ENCODE peak calls at places on chromosome 17, in ten cellular contexts. Q, B, M, X, V, C, L, T, A and W are unnamed samples.

GRCh38 chr17:30137158-30137557 is 20.5 kb downstream of the NSRP1 start:
- DNase-seq in X (no peak), T (no peak), Q (no peak), V (no peak), M (no peak), B (no peak), A (no peak), C (no peak), L (no peak), W (no peak)

GRCh38 chr17:75178453-75178852 is 4.3 kb downstream of the SUMO2 start:
- DNase-seq in V (no peak), X (no peak), L (no peak), C (no peak), B (peak), Q (no peak), A (no peak), M (no peak), T (no peak), W (peak)

GRCh38 chr17:56973520-56973919 is 4.4 kb upstream of the SCPEP1 start:
- DNase-seq in C (no peak), L (no peak), Q (peak), V (no peak), A (no peak), X (no peak), M (no peak), B (no peak), T (no peak), W (no peak)

GRCh38 chr17:60664022-60664421 is 13.6 kb upstream of the BCAS3 start:
- DNase-seq in B (no peak), M (no peak), A (no peak), C (no peak), V (no peak), T (no peak), Q (peak), X (no peak), L (no peak), W (no peak)

GRCh38 chr17:56244268-56244890 is 91.1 kb downstream of the ANKFN1 start:
- DNase-seq in T (no peak), C (no peak), X (no peak), A (no peak), B (no peak), V (peak), L (no peak), M (no peak), Q (no peak), W (no peak)

GRCh38 chr17:1111599-1112443 is 68.0 kb downstream of the ABR start:
- DNase-seq in M (no peak), C (no peak), X (no peak), B (peak), L (peak), A (no peak), T (no peak), Q (no peak), V (no peak), W (no peak)

GRCh38 chr17:4947010-4947410 is 1.3 kb downstream of the PFN1 start:
- DNase-seq in L (peak), B (no peak), X (no peak), V (no peak), C (peak), A (no peak), Q (no peak), T (no peak), M (no peak), W (no peak)

GRCh38 chr17:41308251-41308917 is 725 bp downstream of the KRTAP16-1 start:
- DNase-seq in Q (no peak), B (peak), T (no peak), V (peak), X (no peak), L (peak), C (no peak), A (peak), M (no peak), W (peak)

GRCh38 chr17:78316115-78316866 is 43.6 kb downstream of the SOCS3 start:
- DNase-seq in Q (no peak), T (no peak), C (no peak), X (peak), V (no peak), L (no peak), M (no peak), A (no peak), B (no peak), W (no peak)

GRCh38 chr17:21388066-21388465 is 11.9 kb downstream of the KCNJ12 start:
- DNase-seq in M (no peak), B (peak), V (no peak), T (no peak), A (no peak), L (peak), X (no peak), C (no peak), Q (peak), W (no peak)

GRCh38 chr17:75249564-75249963 is 11.8 kb downstream of the GGA3 start:
- DNase-seq in C (no peak), L (no peak), B (no peak), T (no peak), X (no peak), M (no peak), V (no peak), A (no peak), Q (no peak), W (no peak)

GRCh38 chr17:57946798-57947358 is 8.3 kb downstream of the CUEDC1 start:
- DNase-seq in A (peak), L (peak), V (peak), B (no peak), C (peak), T (no peak), Q (peak), X (no peak), M (no peak), W (peak)

GRCh38 chr17:43917348-43918025 is 10.2 kb upstream of the MPP2 start:
- DNase-seq in V (peak), M (no peak), C (no peak), T (no peak), X (peak), L (peak), Q (peak), A (peak), B (peak), W (peak)

GRCh38 chr17:79845601-79845949 is 6.3 kb upstream of the CBX4 start:
- DNase-seq in M (no peak), C (no peak), L (no peak), Q (peak), V (no peak), T (no peak), X (peak), A (no peak), B (no peak), W (no peak)

GRCh38 chr17:16989230-16989952 is 17.5 kb upstream of the TNFRSF13B start:
- DNase-seq in A (peak), X (no peak), V (peak), C (no peak), T (no peak), L (peak), M (no peak), Q (no peak), B (no peak), W (peak)

GRCh38 chr17:31825961-31826691 is 32.9 kb downstream of the COPRS start:
- DNase-seq in C (no peak), M (no peak), Q (peak), V (no peak), X (no peak), L (peak), T (no peak), A (no peak), B (no peak), W (peak)

GRCh38 chr17:55314061-55314783 is 49.5 kb downstream of the HLF start:
- DNase-seq in T (no peak), A (no peak), M (no peak), X (no peak), L (no peak), V (no peak), Q (no peak), B (no peak), C (no peak), W (no peak)

GRCh38 chr17:66965801-66966528 is 1.5 kb downstream of the CACNG4 start:
- DNase-seq in A (peak), Q (no peak), T (no peak), X (no peak), M (no peak), C (no peak), L (no peak), B (no peak), V (no peak), W (peak)

GRCh38 chr17:75779987-75780889 is 4.4 kb upstream of the UNK start:
- DNase-seq in Q (no peak), L (no peak), B (no peak), X (no peak), M (no peak), T (no peak), C (no peak), V (no peak), A (no peak), W (no peak)

GRCh38 chr17:47879028-47879585 is 16.9 kb upstream of the SP2 start:
- DNase-seq in M (no peak), X (peak), A (no peak), Q (no peak), C (no peak), B (no peak), T (no peak), V (no peak), L (no peak), W (peak)

GRCh38 chr17:41724476-41725030 is 9.9 kb downstream of the HAP1 start:
- DNase-seq in T (no peak), C (no peak), M (no peak), B (no peak), Q (no peak), L (no peak), X (no peak), A (no peak), V (no peak), W (no peak)

GRCh38 chr17:781920-782731 is at the start of the genes GLOD4 and MRM3:
- DNase-seq in V (peak), A (peak), Q (peak), L (peak), X (peak), B (peak), T (peak), C (peak), M (peak), W (peak)

GRCh38 chr17:37797206-37797605 is 52.3 kb upstream of the HNF1B start:
- DNase-seq in A (no peak), M (no peak), X (no peak), C (no peak), V (no peak), Q (peak), B (no peak), T (no peak), L (no peak), W (no peak)

GRCh38 chr17:78893684-78894083 is 9.3 kb downstream of the CEP295NL start:
- DNase-seq in Q (peak), T (no peak), V (no peak), X (no peak), C (no peak), M (no peak), A (no peak), L (no peak), B (no peak), W (no peak)

GRCh38 chr17:80277751-80278671 is 17.4 kb downstream of the RNF213 start:
- DNase-seq in L (peak), X (no peak), V (no peak), T (no peak), B (no peak), M (no peak), C (peak), A (no peak), Q (no peak), W (no peak)

GRCh38 chr17:43515641-43516040 is 30.5 kb downstream of the ETV4 start:
- DNase-seq in T (no peak), X (no peak), B (no peak), L (no peak), V (no peak), A (no peak), C (no peak), Q (no peak), M (no peak), W (no peak)

GRCh38 chr17:81403671-81404534 is 8.6 kb downstream of the BAHCC1 start:
- DNase-seq in V (no peak), A (no peak), L (no peak), M (no peak), X (no peak), C (peak), B (peak), Q (peak), T (no peak), W (no peak)

GRCh38 chr17:21089145-21089544 is 37.6 kb upstream of the DHRS7B start:
- DNase-seq in L (no peak), A (no peak), V (no peak), T (no peak), C (no peak), Q (no peak), M (no peak), B (no peak), X (no peak), W (no peak)

GRCh38 chr17:80851277-80851925 is 140.2 kb upstream of the CHMP6 start:
- DNase-seq in X (no peak), L (peak), C (no peak), M (no peak), T (no peak), B (no peak), V (no peak), Q (no peak), A (no peak), W (no peak)

GRCh38 chr17:41484920-41485904 is 4.3 kb upstream of the KRT35 start:
- DNase-seq in B (no peak), Q (no peak), X (no peak), L (no peak), C (no peak), V (no peak), T (no peak), M (no peak), A (no peak), W (no peak)

GRCh38 chr17:57555636-57556175 is 189.4 kb downstream of the CCDC182 start:
- DNase-seq in B (no peak), L (no peak), T (no peak), Q (no peak), M (no peak), X (no peak), V (no peak), C (no peak), A (no peak), W (no peak)

GRCh38 chr17:32881054-32881453 is 4.1 kb upstream of the MYO1D start:
- DNase-seq in A (no peak), B (no peak), C (no peak), X (no peak), T (no peak), V (peak), L (no peak), Q (no peak), M (no peak), W (no peak)

GRCh38 chr17:69525920-69526841 is 111.7 kb downstream of the MAP2K6 start:
- DNase-seq in V (peak), L (peak), M (peak), X (peak), T (peak), Q (peak), C (peak), B (peak), A (peak), W (peak)

GRCh38 chr17:74992223-74992622 is 4.8 kb downstream of the CDR2L start:
- DNase-seq in L (no peak), M (no peak), C (no peak), A (no peak), Q (no peak), X (no peak), T (no peak), V (no peak), B (no peak), W (no peak)

GRCh38 chr17:78356163-78356713 is 3.6 kb downstream of the SOCS3 start:
- DNase-seq in C (no peak), Q (peak), A (peak), X (no peak), V (peak), B (no peak), T (no peak), L (peak), M (no peak), W (peak)

GRCh38 chr17:45316271-45317112 is at the start of gene MAP3K14:
- DNase-seq in X (no peak), V (peak), B (peak), A (peak), Q (peak), T (no peak), L (peak), M (peak), C (peak), W (peak)
- TF ChIP-seq CTCF in X (peak), V (peak), B (peak), A (peak), Q (no peak), T (no peak), L (no peak), M (peak), C (peak), W (peak)

GRCh38 chr17:49908782-49909714 is 59.9 kb upstream of the DLX4 start:
- DNase-seq in X (no peak), Q (no peak), L (no peak), B (no peak), M (no peak), T (no peak), A (no peak), V (no peak), C (no peak), W (no peak)

GRCh38 chr17:49913226-49914095 is 55.5 kb upstream of the DLX4 start:
- DNase-seq in M (no peak), X (peak), T (no peak), L (no peak), V (no peak), C (no peak), Q (peak), A (no peak), B (no peak), W (no peak)

GRCh38 chr17:49907279-49907678 is 59.4 kb upstream of the TAC4 start:
- DNase-seq in V (no peak), C (no peak), X (no peak), Q (no peak), B (no peak), T (no peak), M (no peak), L (no peak), A (no peak), W (no peak)

GRCh38 chr17:49910858-49911204 is 58.2 kb upstream of the DLX4 start:
- DNase-seq in M (no peak), V (no peak), X (no peak), T (no peak), B (no peak), Q (no peak), C (no peak), L (no peak), A (no peak), W (no peak)

DNA sequence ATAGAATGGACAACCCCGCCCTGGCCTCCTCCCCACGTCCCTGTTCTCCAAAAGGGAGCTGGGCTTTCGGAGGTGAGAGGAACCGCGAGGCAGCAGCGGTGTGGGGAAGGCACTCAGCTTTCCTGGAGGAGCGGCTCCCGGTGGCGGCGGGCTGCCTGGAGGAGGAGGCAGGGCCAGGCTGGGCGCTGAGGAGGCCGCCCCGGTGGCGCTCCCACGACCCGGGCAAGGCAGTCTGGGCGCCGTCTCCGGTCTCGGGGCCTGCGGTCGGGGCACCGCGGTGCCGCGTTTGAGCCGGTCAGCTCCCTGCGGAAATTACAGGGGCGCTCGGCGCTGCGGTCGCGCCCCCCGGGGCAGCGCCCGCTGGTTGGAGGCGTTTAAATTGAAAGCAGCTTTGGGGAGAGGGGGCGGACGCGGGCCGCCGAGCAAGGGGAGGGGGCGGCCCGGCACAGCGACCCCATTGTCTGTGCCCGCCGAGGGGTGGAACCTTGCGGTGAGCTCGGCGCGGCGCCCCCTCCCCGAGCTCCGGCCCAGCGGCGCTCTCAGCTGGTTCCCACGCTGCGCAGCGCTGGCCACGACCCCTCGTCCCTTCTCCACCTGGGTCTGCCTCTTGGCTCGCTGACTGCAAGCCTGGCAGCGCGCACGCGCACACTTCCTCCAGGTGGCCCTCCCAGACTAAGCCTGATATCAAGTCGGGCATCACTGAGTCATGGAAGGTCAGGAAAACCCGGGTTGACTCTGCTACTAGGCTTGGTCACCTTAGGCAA is 58.7 kb upstream of the DLX4 start:
- DNase-seq in B (no peak), C (no peak), T (no peak), A (no peak), M (no peak), L (no peak), X (peak), V (no peak), Q (no peak), W (peak)
- TF ChIP-seq CTCF in B (no peak), C (no peak), T (no peak), A (no peak), M (no peak), L (no peak), X (no peak), V (no peak), Q (no peak), W (no peak)

GRCh38 chr17:9895923-9896322 is 9.1 kb downstream of the RCVRN start:
- DNase-seq in T (no peak), V (no peak), Q (no peak), X (no peak), B (no peak), A (no peak), C (no peak), L (no peak), M (no peak), W (no peak)

GRCh38 chr17:9887521-9887920 is 17.6 kb downstream of the RCVRN start:
- DNase-seq in M (no peak), L (no peak), Q (no peak), C (no peak), X (no peak), A (no peak), V (no peak), B (no peak), T (no peak), W (no peak)

GRCh38 chr17:9886141-9886930 is 18.7 kb downstream of the RCVRN start:
- DNase-seq in B (no peak), Q (no peak), L (no peak), X (no peak), T (no peak), A (no peak), M (no peak), V (no peak), C (no peak), W (no peak)

GRCh38 chr17:9893606-9894005 is 11.5 kb downstream of the RCVRN start:
- DNase-seq in C (no peak), M (no peak), B (no peak), Q (peak), V (no peak), L (no peak), T (no peak), X (no peak), A (no peak), W (no peak)

DNA sequence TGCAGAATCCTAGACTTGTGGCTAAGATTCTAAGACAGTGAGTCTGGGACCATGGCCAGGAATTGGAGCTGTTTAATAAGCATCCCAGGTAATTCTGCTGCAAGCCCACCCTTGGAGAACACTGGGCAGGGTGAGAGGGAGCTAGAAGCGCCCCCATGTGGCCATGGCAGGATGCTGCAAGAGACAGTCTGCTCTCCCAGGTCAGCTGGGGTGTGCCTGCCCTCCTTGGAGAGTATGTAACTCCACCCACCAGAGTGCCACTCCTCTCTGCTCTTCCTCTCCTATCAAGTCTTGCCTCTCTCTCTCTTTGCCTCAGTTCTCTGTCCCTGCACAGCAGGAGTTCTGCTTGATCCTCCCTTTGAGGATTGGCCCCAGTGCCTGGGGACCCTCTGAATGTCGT is 14.9 kb downstream of the RCVRN start:
- DNase-seq in X (peak), L (no peak), B (no peak), M (peak), V (peak), A (no peak), Q (no peak), T (no peak), C (no peak), W (peak)
- TF ChIP-seq CTCF in X (peak), L (peak), B (peak), M (peak), V (peak), A (peak), Q (no peak), T (peak), C (no peak), W (peak)

GRCh38 chr17:27086526-27086925 is 207.4 kb upstream of the WSB1 start:
- DNase-seq in B (no peak), V (no peak), X (no peak), Q (no peak), L (no peak), A (no peak), M (no peak), T (no peak), C (no peak), W (no peak)

GRCh38 chr17:27083408-27084185 is 210.3 kb upstream of the WSB1 start:
- DNase-seq in A (no peak), X (no peak), Q (no peak), T (no peak), C (no peak), M (no peak), L (no peak), V (no peak), B (no peak), W (no peak)

GRCh38 chr17:27087935-27088766 is 205.8 kb upstream of the WSB1 start:
- DNase-seq in X (no peak), Q (no peak), B (no peak), C (no peak), M (no peak), A (no peak), T (no peak), V (no peak), L (no peak), W (no peak)

GRCh38 chr17:27082775-27083154 is 211.1 kb upstream of the WSB1 start:
- DNase-seq in C (no peak), T (no peak), X (no peak), L (no peak), V (no peak), B (no peak), M (no peak), Q (no peak), A (no peak), W (no peak)

DNA sequence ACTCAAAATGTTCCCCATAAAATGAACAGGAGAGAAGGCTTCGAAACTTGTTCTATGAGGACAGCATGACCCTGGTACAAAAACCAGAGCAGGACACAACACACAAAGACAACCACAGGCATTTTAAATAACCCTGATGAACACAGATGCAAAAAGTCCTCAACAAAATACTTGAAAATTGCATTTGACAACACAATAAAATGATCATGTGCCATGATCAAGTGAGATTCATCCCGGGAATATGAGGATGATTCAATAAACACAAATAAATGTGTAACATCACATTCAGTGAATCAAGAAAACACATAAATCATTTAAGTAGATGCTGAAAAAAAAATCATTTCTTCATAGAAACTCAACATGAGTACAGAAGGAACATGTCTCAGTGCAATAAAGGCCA is 208.4 kb upstream of the WSB1 start:
- DNase-seq in L (no peak), Q (no peak), T (no peak), B (no peak), V (no peak), A (no peak), X (no peak), M (no peak), C (no peak), W (no peak)
- TF ChIP-seq CTCF in L (no peak), Q (no peak), T (no peak), B (no peak), V (no peak), A (no peak), X (no peak), M (no peak), C (no peak), W (no peak)